ENCODE peak calls at places on chromosomes 5 and 9, in six cellular contexts. One of them, this sample, is unnamed.

GRCh38 chr5:375336-375920 is 53.9 kb downstream of the AHRR start:
- DNase-seq in NT2/D1: no peak
- DNase-seq in Caco-2: peak
- DNase-seq in NCI-H510A: no peak
- DNase-seq in ovary: no peak
- DNase-seq in OCI-LY7: no peak
- DNase-seq in this sample: peak

GRCh38 chr5:121890297-121890858 is 38.7 kb downstream of the FTMT start:
- DNase-seq in NT2/D1: no peak
- DNase-seq in ovary: no peak
- DNase-seq in OCI-LY7: no peak
- DNase-seq in Caco-2: peak
- DNase-seq in NCI-H510A: no peak
- DNase-seq in this sample: no peak

GRCh38 chr5:81552844-81553569 is 159.1 kb upstream of the ACOT12 start:
- DNase-seq in Caco-2: no peak
- DNase-seq in ovary: no peak
- DNase-seq in NT2/D1: no peak
- DNase-seq in NCI-H510A: no peak
- DNase-seq in OCI-LY7: no peak
- DNase-seq in this sample: no peak

GRCh38 chr9:75658301-75658919 is 232.1 kb upstream of the PCSK5 start:
- DNase-seq in NT2/D1: no peak
- DNase-seq in OCI-LY7: no peak
- DNase-seq in NCI-H510A: no peak
- DNase-seq in ovary: no peak
- DNase-seq in Caco-2: no peak
- DNase-seq in this sample: no peak

GRCh38 chr5:40390286-40391253 is 289.1 kb upstream of the PTGER4 start:
- DNase-seq in NCI-H510A: no peak
- DNase-seq in Caco-2: no peak
- DNase-seq in OCI-LY7: no peak
- DNase-seq in NT2/D1: no peak
- DNase-seq in ovary: no peak
- DNase-seq in this sample: no peak

GRCh38 chr5:83281658-83282057 is 189.9 kb upstream of the VCAN start:
- DNase-seq in OCI-LY7: no peak
- DNase-seq in ovary: no peak
- DNase-seq in NCI-H510A: no peak
- DNase-seq in NT2/D1: no peak
- DNase-seq in Caco-2: no peak
- DNase-seq in this sample: no peak

GRCh38 chr9:127935765-127936221 is 1.9 kb downstream of the DPM2 start:
- DNase-seq in NCI-H510A: no peak
- DNase-seq in ovary: no peak
- DNase-seq in OCI-LY7: no peak
- DNase-seq in Caco-2: no peak
- DNase-seq in NT2/D1: no peak
- DNase-seq in this sample: no peak

GRCh38 chr5:149671544-149671943 is 58.6 kb upstream of the PPARGC1B start:
- DNase-seq in OCI-LY7: no peak
- DNase-seq in Caco-2: no peak
- DNase-seq in ovary: no peak
- DNase-seq in NCI-H510A: no peak
- DNase-seq in NT2/D1: no peak
- DNase-seq in this sample: no peak

GRCh38 chr9:23543420-23543819 is 282.6 kb downstream of the ELAVL2 start:
- DNase-seq in Caco-2: no peak
- DNase-seq in NT2/D1: no peak
- DNase-seq in NCI-H510A: no peak
- DNase-seq in ovary: no peak
- DNase-seq in OCI-LY7: no peak
- DNase-seq in this sample: no peak

GRCh38 chr5:143775258-143775657 is 36.7 kb upstream of the HMHB1 start:
- DNase-seq in Caco-2: no peak
- DNase-seq in NCI-H510A: no peak
- DNase-seq in NT2/D1: no peak
- DNase-seq in ovary: no peak
- DNase-seq in OCI-LY7: no peak
- DNase-seq in this sample: no peak

This sample was measured in testis.